ENCODE peak calls at places on chromosome 6, in nine cellular contexts. One of them, this sample, is unnamed.

GRCh38 chr6:161079566-161080262 is 88.1 kb downstream of the MAP3K4 start:
- DNase-seq in PC-3: peak; percentile 73
- DNase-seq in GM23338: no peak
- DNase-seq in hepatocyte: no peak
- DNase-seq in HCT116: no peak
- DNase-seq in neural progenitor cell: no peak
- DNase-seq in OCI-LY7: no peak
- DNase-seq in GM23248: peak; percentile 94
- DNase-seq in SK-N-SH: no peak
- DNase-seq in this sample: no peak

GRCh38 chr6:46421939-46422338 is 69.3 kb downstream of the RCAN2 start:
- DNase-seq in PC-3: no peak
- DNase-seq in GM23338: peak; percentile 46
- DNase-seq in hepatocyte: no peak
- DNase-seq in HCT116: no peak
- DNase-seq in neural progenitor cell: peak; percentile 16
- DNase-seq in OCI-LY7: no peak
- DNase-seq in GM23248: no peak
- DNase-seq in SK-N-SH: no peak
- DNase-seq in this sample: no peak

GRCh38 chr6:155084431-155085123 is 89.5 kb downstream of the TIAM2 start:
- DNase-seq in PC-3: peak; percentile 37
- DNase-seq in GM23338: no peak
- DNase-seq in hepatocyte: no peak
- DNase-seq in HCT116: no peak
- DNase-seq in neural progenitor cell: no peak
- DNase-seq in OCI-LY7: no peak
- DNase-seq in GM23248: peak; percentile 10
- DNase-seq in SK-N-SH: no peak
- DNase-seq in this sample: no peak

GRCh38 chr6:112007805-112008204 is 46.1 kb upstream of the CCN6 start:
- DNase-seq in PC-3: no peak
- DNase-seq in GM23338: no peak
- DNase-seq in hepatocyte: no peak
- DNase-seq in HCT116: no peak
- DNase-seq in neural progenitor cell: no peak
- DNase-seq in OCI-LY7: no peak
- DNase-seq in GM23248: peak; percentile 63
- DNase-seq in SK-N-SH: no peak
- DNase-seq in this sample: no peak

GRCh38 chr6:26570027-26570809 is 26.5 kb upstream of the ABT1 start:
- DNase-seq in PC-3: no peak
- DNase-seq in GM23338: no peak
- DNase-seq in hepatocyte: no peak
- DNase-seq in HCT116: no peak
- DNase-seq in neural progenitor cell: no peak
- DNase-seq in OCI-LY7: no peak
- DNase-seq in GM23248: no peak
- DNase-seq in SK-N-SH: no peak
- DNase-seq in this sample: no peak

GRCh38 chr6:91083226-91083625 is 496.4 kb upstream of the MAP3K7 start:
- DNase-seq in PC-3: no peak
- DNase-seq in GM23338: no peak
- DNase-seq in hepatocyte: no peak
- DNase-seq in HCT116: no peak
- DNase-seq in neural progenitor cell: peak; percentile 22
- DNase-seq in OCI-LY7: no peak
- DNase-seq in GM23248: peak; percentile 4
- DNase-seq in SK-N-SH: no peak
- DNase-seq in this sample: no peak

GRCh38 chr6:169930799-169931198 is 179.4 kb downstream of the ERMARD start:
- DNase-seq in PC-3: no peak
- DNase-seq in GM23338: peak; percentile 58
- DNase-seq in hepatocyte: no peak
- DNase-seq in HCT116: no peak
- DNase-seq in neural progenitor cell: peak; percentile 30
- DNase-seq in OCI-LY7: no peak
- DNase-seq in GM23248: no peak
- DNase-seq in SK-N-SH: no peak
- DNase-seq in this sample: no peak

GRCh38 chr6:76681781-76682180 is 609.3 kb upstream of the IMPG1 start:
- DNase-seq in PC-3: no peak
- DNase-seq in GM23338: no peak
- DNase-seq in hepatocyte: no peak
- DNase-seq in HCT116: no peak
- DNase-seq in neural progenitor cell: no peak
- DNase-seq in OCI-LY7: no peak
- DNase-seq in GM23248: peak; percentile 45
- DNase-seq in SK-N-SH: no peak
- DNase-seq in this sample: no peak

GRCh38 chr6:14927398-14927797 is 318.5 kb upstream of the JARID2 start:
- DNase-seq in PC-3: no peak
- DNase-seq in GM23338: no peak
- DNase-seq in hepatocyte: no peak
- DNase-seq in HCT116: no peak
- DNase-seq in neural progenitor cell: no peak
- DNase-seq in OCI-LY7: no peak
- DNase-seq in GM23248: no peak
- DNase-seq in SK-N-SH: no peak
- DNase-seq in this sample: no peak

GRCh38 chr6:136092897-136093296 is 157.2 kb downstream of the MTFR2 start:
- DNase-seq in PC-3: no peak
- DNase-seq in GM23338: no peak
- DNase-seq in hepatocyte: no peak
- DNase-seq in HCT116: no peak
- DNase-seq in neural progenitor cell: no peak
- DNase-seq in OCI-LY7: no peak
- DNase-seq in GM23248: no peak
- DNase-seq in SK-N-SH: no peak
- DNase-seq in this sample: no peak
- TF ChIP-seq EZH2phosphoT487 in PC-3: no peak
- TF ChIP-seq EZH2phosphoT487 in GM23338: no peak
- TF ChIP-seq EZH2phosphoT487 in hepatocyte: no peak
- TF ChIP-seq EZH2phosphoT487 in HCT116: no peak
- TF ChIP-seq EZH2phosphoT487 in neural progenitor cell: no peak
- TF ChIP-seq EZH2phosphoT487 in OCI-LY7: no peak
- TF ChIP-seq EZH2phosphoT487 in GM23248: no peak
- TF ChIP-seq EZH2phosphoT487 in SK-N-SH: no peak
- TF ChIP-seq EZH2phosphoT487 in this sample: no peak

GRCh38 chr6:109290143-109290931 is 91.9 kb downstream of the CD164 start:
- DNase-seq in PC-3: no peak
- DNase-seq in GM23338: peak; percentile 28
- DNase-seq in hepatocyte: no peak
- DNase-seq in HCT116: no peak
- DNase-seq in neural progenitor cell: no peak
- DNase-seq in OCI-LY7: no peak
- DNase-seq in GM23248: no peak
- DNase-seq in SK-N-SH: no peak
- DNase-seq in this sample: no peak
- TF ChIP-seq EZH2phosphoT487 in PC-3: no peak
- TF ChIP-seq EZH2phosphoT487 in GM23338: no peak
- TF ChIP-seq EZH2phosphoT487 in hepatocyte: no peak
- TF ChIP-seq EZH2phosphoT487 in HCT116: no peak
- TF ChIP-seq EZH2phosphoT487 in neural progenitor cell: no peak
- TF ChIP-seq EZH2phosphoT487 in OCI-LY7: no peak
- TF ChIP-seq EZH2phosphoT487 in GM23248: no peak
- TF ChIP-seq EZH2phosphoT487 in SK-N-SH: no peak
- TF ChIP-seq EZH2phosphoT487 in this sample: no peak

GRCh38 chr6:18076231-18076630 is 46.2 kb downstream of the NHLRC1 start:
- DNase-seq in PC-3: no peak
- DNase-seq in GM23338: no peak
- DNase-seq in hepatocyte: no peak
- DNase-seq in HCT116: no peak
- DNase-seq in neural progenitor cell: no peak
- DNase-seq in OCI-LY7: no peak
- DNase-seq in GM23248: peak; percentile 62
- DNase-seq in SK-N-SH: no peak
- DNase-seq in this sample: no peak
- TF ChIP-seq EZH2phosphoT487 in PC-3: no peak
- TF ChIP-seq EZH2phosphoT487 in GM23338: no peak
- TF ChIP-seq EZH2phosphoT487 in hepatocyte: no peak
- TF ChIP-seq EZH2phosphoT487 in HCT116: no peak
- TF ChIP-seq EZH2phosphoT487 in neural progenitor cell: no peak
- TF ChIP-seq EZH2phosphoT487 in OCI-LY7: no peak
- TF ChIP-seq EZH2phosphoT487 in GM23248: no peak
- TF ChIP-seq EZH2phosphoT487 in SK-N-SH: no peak
- TF ChIP-seq EZH2phosphoT487 in this sample: no peak

DNA sequence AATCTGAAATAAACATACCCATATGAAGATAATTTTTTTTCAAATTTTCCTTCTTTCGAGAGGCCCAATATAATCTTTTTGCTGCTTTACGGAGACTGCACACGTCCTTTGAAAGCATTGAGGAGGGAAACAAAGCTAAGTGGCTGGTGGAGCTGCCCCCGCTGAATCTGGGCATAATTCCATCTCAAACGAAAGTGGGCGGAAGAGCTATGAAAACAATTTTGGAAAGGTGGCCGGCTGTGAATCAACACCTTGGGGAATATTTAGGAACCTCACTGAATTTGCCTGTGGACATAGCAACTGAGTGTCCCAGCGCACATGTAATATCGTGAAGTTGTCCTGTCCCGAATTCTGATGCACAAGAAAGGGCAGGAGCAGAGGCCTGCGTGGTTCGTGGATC is 55.6 kb upstream of the SMOC2 start:
- DNase-seq in PC-3: no peak
- DNase-seq in GM23338: no peak
- DNase-seq in hepatocyte: no peak
- DNase-seq in HCT116: no peak
- DNase-seq in neural progenitor cell: no peak
- DNase-seq in OCI-LY7: no peak
- DNase-seq in GM23248: no peak
- DNase-seq in SK-N-SH: no peak
- DNase-seq in this sample: no peak
- TF ChIP-seq EZH2phosphoT487 in PC-3: no peak
- TF ChIP-seq EZH2phosphoT487 in GM23338: no peak
- TF ChIP-seq EZH2phosphoT487 in hepatocyte: no peak
- TF ChIP-seq EZH2phosphoT487 in HCT116: no peak
- TF ChIP-seq EZH2phosphoT487 in neural progenitor cell: no peak
- TF ChIP-seq EZH2phosphoT487 in OCI-LY7: no peak
- TF ChIP-seq EZH2phosphoT487 in GM23248: no peak
- TF ChIP-seq EZH2phosphoT487 in SK-N-SH: no peak
- TF ChIP-seq EZH2phosphoT487 in this sample: no peak

DNA sequence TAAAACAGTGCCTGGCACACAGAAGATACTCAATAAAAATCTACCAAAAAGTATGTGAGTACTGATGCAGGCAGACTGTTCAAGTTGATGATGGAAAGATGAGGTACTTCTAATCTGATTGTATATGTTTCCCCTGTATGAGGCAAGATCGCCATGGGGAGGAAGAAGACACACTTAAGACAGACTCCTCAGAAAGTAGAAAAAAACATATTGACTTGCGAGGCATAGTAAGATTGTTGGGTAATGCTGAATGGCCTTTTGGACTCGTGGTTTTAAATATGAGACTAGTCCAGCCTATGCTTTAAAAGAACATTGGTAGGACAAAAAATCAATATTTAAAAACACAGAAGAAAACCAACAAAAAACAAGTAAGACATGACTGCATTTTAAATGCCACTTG is 72.6 kb downstream of the SHPRH start:
- DNase-seq in PC-3: no peak
- DNase-seq in GM23338: no peak
- DNase-seq in hepatocyte: no peak
- DNase-seq in HCT116: no peak
- DNase-seq in neural progenitor cell: no peak
- DNase-seq in OCI-LY7: no peak
- DNase-seq in GM23248: peak; percentile 45
- DNase-seq in SK-N-SH: no peak
- DNase-seq in this sample: no peak
- TF ChIP-seq EZH2phosphoT487 in PC-3: no peak
- TF ChIP-seq EZH2phosphoT487 in GM23338: no peak
- TF ChIP-seq EZH2phosphoT487 in hepatocyte: no peak
- TF ChIP-seq EZH2phosphoT487 in HCT116: no peak
- TF ChIP-seq EZH2phosphoT487 in neural progenitor cell: no peak
- TF ChIP-seq EZH2phosphoT487 in OCI-LY7: no peak
- TF ChIP-seq EZH2phosphoT487 in GM23248: no peak
- TF ChIP-seq EZH2phosphoT487 in SK-N-SH: no peak
- TF ChIP-seq EZH2phosphoT487 in this sample: no peak

GRCh38 chr6:158095671-158096070 is 72.4 kb downstream of the SERAC1 start:
- DNase-seq in PC-3: no peak
- DNase-seq in GM23338: no peak
- DNase-seq in hepatocyte: no peak
- DNase-seq in HCT116: no peak
- DNase-seq in neural progenitor cell: no peak
- DNase-seq in OCI-LY7: no peak
- DNase-seq in GM23248: no peak
- DNase-seq in SK-N-SH: no peak
- DNase-seq in this sample: no peak
- TF ChIP-seq EZH2phosphoT487 in PC-3: no peak
- TF ChIP-seq EZH2phosphoT487 in GM23338: no peak
- TF ChIP-seq EZH2phosphoT487 in hepatocyte: no peak
- TF ChIP-seq EZH2phosphoT487 in HCT116: no peak
- TF ChIP-seq EZH2phosphoT487 in neural progenitor cell: no peak
- TF ChIP-seq EZH2phosphoT487 in OCI-LY7: no peak
- TF ChIP-seq EZH2phosphoT487 in GM23248: no peak
- TF ChIP-seq EZH2phosphoT487 in SK-N-SH: no peak
- TF ChIP-seq EZH2phosphoT487 in this sample: no peak

GRCh38 chr6:63635563-63636515 is at the start of gene PHF3:
- DNase-seq in PC-3: peak; percentile 82
- DNase-seq in GM23338: peak; percentile 95
- DNase-seq in hepatocyte: peak; percentile 98
- DNase-seq in HCT116: peak; percentile 79
- DNase-seq in neural progenitor cell: peak; percentile 97
- DNase-seq in OCI-LY7: peak; percentile 96
- DNase-seq in GM23248: peak; percentile 98
- DNase-seq in SK-N-SH: peak; percentile 97
- DNase-seq in this sample: peak; percentile 93
- TF ChIP-seq EZH2phosphoT487 in PC-3: no peak
- TF ChIP-seq EZH2phosphoT487 in GM23338: no peak
- TF ChIP-seq EZH2phosphoT487 in hepatocyte: no peak
- TF ChIP-seq EZH2phosphoT487 in HCT116: no peak
- TF ChIP-seq EZH2phosphoT487 in neural progenitor cell: no peak
- TF ChIP-seq EZH2phosphoT487 in OCI-LY7: no peak
- TF ChIP-seq EZH2phosphoT487 in GM23248: no peak
- TF ChIP-seq EZH2phosphoT487 in SK-N-SH: no peak
- TF ChIP-seq EZH2phosphoT487 in this sample: no peak

GRCh38 chr6:33073431-33073871 is at the start of gene HLA-DPA1:
- DNase-seq in PC-3: peak; percentile 40
- DNase-seq in GM23338: peak; percentile 71
- DNase-seq in hepatocyte: no peak
- DNase-seq in HCT116: peak; percentile 8
- DNase-seq in neural progenitor cell: no peak
- DNase-seq in OCI-LY7: peak; percentile 90
- DNase-seq in GM23248: peak; percentile 62
- DNase-seq in SK-N-SH: peak; percentile 38
- DNase-seq in this sample: peak; percentile 74

GRCh38 chr6:33076406-33076934 is 680 bp downstream of the HLA-DPB1 start:
- DNase-seq in PC-3: no peak
- DNase-seq in GM23338: no peak
- DNase-seq in hepatocyte: no peak
- DNase-seq in HCT116: no peak
- DNase-seq in neural progenitor cell: no peak
- DNase-seq in OCI-LY7: no peak
- DNase-seq in GM23248: no peak
- DNase-seq in SK-N-SH: no peak
- DNase-seq in this sample: no peak

GRCh38 chr6:33075208-33075567 is 602 bp upstream of the HLA-DPB1 start:
- DNase-seq in PC-3: no peak
- DNase-seq in GM23338: no peak
- DNase-seq in hepatocyte: no peak
- DNase-seq in HCT116: no peak
- DNase-seq in neural progenitor cell: no peak
- DNase-seq in OCI-LY7: peak; percentile 34
- DNase-seq in GM23248: no peak
- DNase-seq in SK-N-SH: no peak
- DNase-seq in this sample: no peak

GRCh38 chr6:33077908-33078307 is 2.1 kb downstream of the HLA-DPB1 start:
- DNase-seq in PC-3: no peak
- DNase-seq in GM23338: no peak
- DNase-seq in hepatocyte: no peak
- DNase-seq in HCT116: no peak
- DNase-seq in neural progenitor cell: no peak
- DNase-seq in OCI-LY7: no peak
- DNase-seq in GM23248: no peak
- DNase-seq in SK-N-SH: no peak
- DNase-seq in this sample: no peak

GRCh38 chr6:33075568-33076405 is at the start of gene HLA-DPB1:
- DNase-seq in PC-3: peak; percentile 59
- DNase-seq in GM23338: peak; percentile 50
- DNase-seq in hepatocyte: peak; percentile 61
- DNase-seq in HCT116: peak; percentile 52
- DNase-seq in neural progenitor cell: peak; percentile 40
- DNase-seq in OCI-LY7: peak; percentile 90
- DNase-seq in GM23248: peak; percentile 79
- DNase-seq in SK-N-SH: peak; percentile 62
- DNase-seq in this sample: peak; percentile 84
- TF ChIP-seq EZH2phosphoT487 in PC-3: no peak
- TF ChIP-seq EZH2phosphoT487 in GM23338: no peak
- TF ChIP-seq EZH2phosphoT487 in hepatocyte: no peak
- TF ChIP-seq EZH2phosphoT487 in HCT116: no peak
- TF ChIP-seq EZH2phosphoT487 in neural progenitor cell: no peak
- TF ChIP-seq EZH2phosphoT487 in OCI-LY7: no peak
- TF ChIP-seq EZH2phosphoT487 in GM23248: no peak
- TF ChIP-seq EZH2phosphoT487 in SK-N-SH: no peak
- TF ChIP-seq EZH2phosphoT487 in this sample: no peak